ENCODE peak calls at places on chromosomes 12 and 14, in nine cellular contexts. S is OCI-LY7, C is transverse colon, X is uterus, F is heart left ventricle, U is psoas muscle, I is stomach, G is tibial artery, L is lower lobe of right lung. N is an unnamed sample.

GRCh38 chr14:77663289-77663688 is 44.5 kb downstream of the ALKBH1 start:
- DNase-seq in F (no peak), U (no peak), G (no peak), C (no peak), L (no peak), I (no peak), X (no peak), S (no peak), N (no peak)

GRCh38 chr14:56474419-56475022 is 105.1 kb upstream of the TMEM260 start:
- DNase-seq in S (peak; percentile 49), X (no peak), G (no peak), C (no peak), U (no peak), F (no peak), I (no peak), L (no peak), N (no peak)

GRCh38 chr12:12226187-12226586 is 40.7 kb downstream of the LRP6 start:
- DNase-seq in L (no peak), C (no peak), F (no peak), X (no peak), U (no peak), I (no peak), S (no peak), G (no peak), N (no peak)

GRCh38 chr12:45989277-45989856 is 1.0 kb downstream of the SCAF11 start:
- DNase-seq in C (no peak), X (no peak), I (peak; percentile 68), U (no peak), G (no peak), L (no peak), F (no peak), S (peak; percentile 80), N (no peak)

GRCh38 chr12:6729186-6729585 is 5.3 kb downstream of the COPS7A start:
- DNase-seq in G (no peak), U (no peak), I (no peak), C (no peak), S (no peak), X (no peak), F (no peak), L (no peak), N (no peak)

GRCh38 chr12:105205322-105206048 is 30.5 kb downstream of the APPL2 start:
- DNase-seq in I (no peak), S (no peak), X (no peak), F (no peak), G (no peak), C (peak; percentile 61), U (no peak), L (no peak), N (no peak)

GRCh38 chr14:76754586-76754985 is 6.7 kb upstream of the VASH1 start:
- DNase-seq in L (no peak), F (no peak), U (no peak), C (no peak), G (peak; percentile 43), I (no peak), S (no peak), X (no peak), N (no peak)

GRCh38 chr12:47999816-48000215 is 4.5 kb downstream of the COL2A1 start:
- DNase-seq in X (no peak), G (peak; percentile 50), S (no peak), F (no peak), L (no peak), U (no peak), I (no peak), C (no peak), N (no peak)

GRCh38 chr12:66740257-66740656 is 61.4 kb upstream of the GRIP1 start:
- DNase-seq in F (no peak), C (no peak), G (no peak), I (no peak), U (no peak), S (no peak), L (no peak), X (no peak), N (no peak)

GRCh38 chr14:99270491-99271287 is 1.3 kb downstream of the BCL11B start:
- DNase-seq in I (no peak), S (no peak), U (no peak), F (no peak), X (no peak), C (no peak), G (peak; percentile 67), L (no peak), N (no peak)

GRCh38 chr12:55072093-55072492 is 52.3 kb downstream of the NEUROD4 start:
- DNase-seq in X (no peak), F (peak; percentile 34), L (peak; percentile 69), S (peak; percentile 82), G (no peak), U (peak; percentile 72), I (peak; percentile 61), C (peak; percentile 32), N (peak; percentile 49)

GRCh38 chr12:133081408-133081806 is 684 bp downstream of the ZNF140 start:
- DNase-seq in X (peak; percentile 20), G (no peak), F (peak; percentile 19), U (no peak), I (no peak), S (peak; percentile 23), L (no peak), C (peak; percentile 9), N (peak; percentile 32)

GRCh38 chr12:23503544-23503943 is 445.9 kb downstream of the SOX5 start:
- DNase-seq in F (no peak), I (no peak), C (no peak), L (no peak), S (no peak), X (no peak), G (no peak), U (no peak), N (no peak)

DNA sequence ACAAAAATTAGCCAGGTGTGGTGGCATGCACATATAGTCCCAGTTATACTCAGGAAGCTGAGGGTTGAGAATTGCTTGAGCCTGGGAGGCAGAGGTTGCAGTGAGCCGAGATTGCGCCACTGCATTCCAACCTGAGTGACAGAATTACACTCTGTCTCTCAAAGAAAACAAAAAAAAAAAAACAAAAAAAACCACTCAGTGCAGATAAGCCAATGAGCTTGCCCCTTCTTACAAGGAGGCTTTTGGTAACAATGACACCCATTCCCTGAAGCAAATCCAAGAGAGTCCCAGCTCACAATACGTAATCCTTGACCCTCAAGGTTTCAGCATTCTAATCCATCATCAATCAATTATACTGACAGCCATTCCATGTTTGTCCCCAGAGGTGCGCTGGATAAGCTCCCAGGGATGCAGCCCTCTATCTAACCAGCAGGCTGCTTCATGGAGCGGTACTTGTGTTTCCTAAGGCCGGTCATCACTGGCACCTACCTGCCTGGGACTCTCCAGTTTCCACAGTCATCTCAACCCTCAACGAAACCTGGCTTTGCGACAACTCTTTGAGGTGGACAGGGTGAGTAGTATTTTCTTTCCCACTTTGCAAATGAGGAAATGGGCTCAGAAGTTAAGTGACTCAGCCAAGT is 12.4 kb downstream of the GCN1 start:
- DNase-seq in G (no peak), I (no peak), U (peak; percentile 79), C (no peak), S (no peak), X (no peak), L (no peak), F (no peak), N (no peak)
- TF ChIP-seq CTCF in G (no peak), I (no peak), U (peak; percentile 37), C (no peak), S (no peak), X (no peak), L (no peak), F (no peak), N (no peak)

GRCh38 chr14:64574370-64575115 is 24.8 kb downstream of the PPP1R36 start:
- DNase-seq in G (no peak), S (no peak), F (no peak), L (no peak), X (no peak), I (no peak), U (peak; percentile 76), C (no peak), N (no peak)

GRCh38 chr14:64566651-64567122 is 16.9 kb downstream of the PPP1R36 start:
- DNase-seq in U (no peak), F (no peak), X (no peak), C (no peak), G (no peak), S (no peak), I (no peak), L (no peak), N (no peak)

GRCh38 chr14:64563696-64564095 is 13.9 kb downstream of the PPP1R36 start:
- DNase-seq in I (no peak), L (no peak), C (no peak), F (no peak), U (no peak), G (no peak), S (no peak), X (no peak), N (no peak)

GRCh38 chr14:64572721-64573508 is 23.2 kb downstream of the PPP1R36 start:
- DNase-seq in S (no peak), L (no peak), F (no peak), C (no peak), G (no peak), I (no peak), U (no peak), X (no peak), N (no peak)

GRCh38 chr14:64569108-64570045 is 19.6 kb downstream of the PPP1R36 start:
- DNase-seq in C (peak; percentile 26), S (no peak), U (peak; percentile 75), I (peak; percentile 53), G (peak; percentile 88), X (peak; percentile 50), L (no peak), F (peak; percentile 54), N (no peak)
- H3K27ac ChIP-seq in C (peak overlapping the region; percentile 70), S (no peak overlapping the region), U (peak overlapping the region; percentile 79), I (peak overlapping the region; percentile 24), G (peak overlapping the region; percentile 80), X (peak overlapping the region; percentile 79), L (peak overlapping the region; percentile 3), F (peak overlapping the region; percentile 69), N (peak overlapping the region; percentile 45)

DNA sequence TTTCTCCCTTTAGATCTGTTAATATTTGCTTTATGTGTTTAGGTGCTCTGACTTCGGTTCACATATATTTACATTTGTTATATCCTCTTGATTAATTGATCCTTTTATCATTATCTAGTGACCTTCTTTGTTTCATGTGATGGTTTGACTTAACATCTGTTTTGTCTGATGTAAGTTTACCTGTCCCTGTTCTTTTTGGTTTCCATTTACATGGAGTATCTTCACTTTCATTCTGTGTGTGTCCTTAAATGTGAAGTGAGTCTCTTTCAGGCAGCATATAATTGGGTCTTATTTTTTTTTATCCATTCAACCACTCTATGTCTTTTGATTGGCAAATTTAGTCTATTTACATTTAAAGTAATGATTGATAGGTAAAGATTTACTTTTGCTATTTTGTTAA is 24.2 kb downstream of the TRMT5 start:
- DNase-seq in G (no peak), L (no peak), I (no peak), C (no peak), S (no peak), U (no peak), X (no peak), F (no peak), N (no peak)
- H3K9me3 ChIP-seq in G (peaks cover 23% of the 10 kb centered on the region), L (peaks cover 45% of the 10 kb centered on the region), I (peaks cover 41% of the 10 kb centered on the region), C (peaks cover 28% of the 10 kb centered on the region), S (peaks cover 26% of the 10 kb centered on the region), U (peaks cover 32% of the 10 kb centered on the region), X (no peaks in the 10 kb centered on the region), F (peaks cover 32% of the 10 kb centered on the region), N (no peaks in the 10 kb centered on the region)

GRCh38 chr12:57491393-57492280 is 3.8 kb downstream of the MARS1 start:
- DNase-seq in G (no peak), F (no peak), C (no peak), L (no peak), I (no peak), S (peak; percentile 46), U (no peak), X (no peak), N (no peak)
- TF ChIP-seq CTCF in G (no peak), F (no peak), C (no peak), L (no peak), I (no peak), S (peak; percentile 65), U (no peak), X (no peak), N (no peak)

GRCh38 chr14:69073429-69073828 is 79.5 kb downstream of the DCAF5 start:
- DNase-seq in X (no peak), S (no peak), U (no peak), C (no peak), L (no peak), F (no peak), G (no peak), I (no peak), N (no peak)
- H3K27ac ChIP-seq in X (no peak overlapping the region), S (no peak overlapping the region), U (no peak overlapping the region), C (no peak overlapping the region), L (no peak overlapping the region), F (no peak overlapping the region), G (peak overlapping the region; percentile 45), I (no peak overlapping the region), N (peak overlapping the region; percentile 57)